ENCODE peak calls at places on chromosomes 5 and 9, in ten cellular contexts. A, Y, Z, D, B, M, U, N, J and G are unnamed samples.

GRCh38 chr9:96382175-96382574 is 1.3 kb downstream of the SLC35D2 start:
- DNase-seq in J (no peak), D (no peak), Z (no peak), M (no peak), Y (no peak), B (no peak), U (peak), A (no peak), N (no peak), G (no peak)

GRCh38 chr5:148403344-148403743 is 19.6 kb downstream of the FBXO38 start:
- DNase-seq in B (no peak), M (no peak), J (no peak), U (no peak), Y (no peak), A (no peak), N (no peak), D (no peak), Z (no peak), G (no peak)

GRCh38 chr5:103458497-103459040 is 104.0 kb downstream of the NUDT12 start:
- DNase-seq in M (no peak), Y (no peak), J (no peak), A (no peak), D (no peak), U (peak), Z (no peak), B (no peak), N (no peak), G (no peak)

GRCh38 chr5:122142480-122142879 is 13.1 kb downstream of the ZNF474 start:
- DNase-seq in A (no peak), M (no peak), J (no peak), N (peak), B (no peak), Y (no peak), U (peak), Z (no peak), D (no peak), G (no peak)

GRCh38 chr9:93064392-93065124 is 6.1 kb downstream of the SUSD3 start:
- DNase-seq in M (peak), B (peak), D (no peak), U (peak), A (peak), Y (no peak), J (peak), N (no peak), Z (no peak), G (peak)

GRCh38 chr9:33430942-33431341 is 16.5 kb downstream of the AQP3 start:
- DNase-seq in J (no peak), Y (no peak), B (no peak), D (no peak), A (no peak), M (no peak), Z (no peak), N (peak), U (peak), G (no peak)

GRCh38 chr9:5871785-5872184 is 18.9 kb upstream of the MLANA start:
- DNase-seq in Z (no peak), A (no peak), B (no peak), U (no peak), Y (no peak), N (no peak), D (no peak), J (no peak), M (no peak), G (no peak)

GRCh38 chr9:23825143-23825531 is 903 bp downstream of the ELAVL2 start:
- DNase-seq in A (no peak), U (no peak), J (no peak), D (no peak), Z (no peak), B (no peak), M (no peak), Y (peak), N (no peak), G (no peak)

GRCh38 chr5:177479774-177480173 is 6.3 kb upstream of the DBN1 start:
- DNase-seq in D (no peak), N (no peak), J (no peak), U (peak), Z (no peak), A (no peak), Y (no peak), M (no peak), B (no peak), G (no peak)

GRCh38 chr5:144308211-144308610 is 137.5 kb downstream of the KCTD16 start:
- DNase-seq in N (no peak), Y (no peak), B (peak), D (no peak), J (no peak), M (no peak), A (no peak), Z (no peak), U (no peak), G (no peak)

GRCh38 chr9:86281577-86282076 is 711 bp downstream of the ISCA1 start:
- DNase-seq in M (no peak), N (no peak), J (no peak), A (peak), Z (no peak), Y (peak), B (no peak), D (no peak), U (peak), G (no peak)

GRCh38 chr9:98652302-98652701 is 56.4 kb downstream of the GABBR2 start:
- DNase-seq in M (no peak), Z (no peak), U (no peak), J (no peak), D (no peak), N (no peak), A (no peak), B (no peak), Y (no peak), G (peak)

GRCh38 chr9:107223381-107223780 is 59.7 kb upstream of the RAD23B start:
- DNase-seq in U (no peak), Z (no peak), Y (no peak), A (no peak), B (no peak), N (no peak), J (no peak), M (no peak), D (no peak), G (no peak)

GRCh38 chr5:77210091-77211012 is at the start of gene PDE8B:
- DNase-seq in A (no peak), N (no peak), D (no peak), Y (peak), B (peak), M (no peak), J (no peak), U (no peak), Z (no peak), G (no peak)

GRCh38 chr9:97873877-97874276 is 20.9 kb downstream of the FOXE1 start:
- DNase-seq in Y (no peak), A (no peak), B (no peak), N (peak), U (peak), M (no peak), J (no peak), D (no peak), Z (no peak), G (no peak)

GRCh38 chr9:79976501-79977444 is 405.0 kb downstream of the TLE4 start:
- DNase-seq in A (no peak), B (no peak), D (no peak), J (no peak), U (no peak), N (no peak), Y (no peak), M (no peak), Z (no peak), G (no peak)

GRCh38 chr9:95092321-95093072 is 225.0 kb downstream of the FANCC start:
- DNase-seq in B (no peak), D (no peak), N (no peak), M (no peak), Y (no peak), Z (no peak), J (no peak), U (peak), A (no peak), G (peak)

GRCh38 chr9:26301046-26301445 is 591.6 kb downstream of the CAAP1 start:
- DNase-seq in U (no peak), Y (no peak), B (no peak), D (no peak), J (no peak), N (no peak), Z (no peak), M (no peak), A (no peak), G (no peak)

GRCh38 chr9:136693490-136694162 is 6.4 kb upstream of the AGPAT2 start:
- DNase-seq in D (no peak), B (peak), N (peak), J (no peak), Z (no peak), A (no peak), M (peak), U (peak), Y (no peak), G (no peak)

GRCh38 chr9:81529556-81530193 is 159.7 kb downstream of the TLE1 start:
- DNase-seq in B (peak), U (peak), Z (no peak), Y (no peak), A (no peak), N (peak), M (peak), J (no peak), D (no peak), G (peak)

GRCh38 chr5:97534166-97534565 is 351.1 kb upstream of the RIOK2 start:
- DNase-seq in N (peak), A (no peak), J (no peak), M (peak), U (peak), D (no peak), Y (peak), Z (peak), B (peak), G (no peak)

GRCh38 chr5:85268194-85268593 is 883.5 kb upstream of the EDIL3 start:
- DNase-seq in B (no peak), Z (no peak), A (no peak), D (no peak), M (no peak), J (no peak), N (no peak), Y (no peak), U (no peak), G (no peak)

GRCh38 chr5:94983861-94984535 is 300.9 kb downstream of the MCTP1 start:
- DNase-seq in D (no peak), J (no peak), M (no peak), N (no peak), U (peak), Y (no peak), B (no peak), A (no peak), Z (no peak), G (no peak)

GRCh38 chr9:32738501-32739172 is 44.7 kb upstream of the TMEM215 start:
- DNase-seq in J (no peak), D (no peak), Y (no peak), B (no peak), A (no peak), M (no peak), N (peak), U (peak), Z (no peak), G (no peak)

GRCh38 chr5:82257729-82258128 is 20.4 kb downstream of the RPS23 start:
- DNase-seq in B (no peak), D (no peak), A (no peak), J (no peak), N (no peak), Z (no peak), Y (no peak), U (no peak), M (no peak), G (no peak)

GRCh38 chr9:100474082-100474949 is 1.4 kb downstream of the TMEFF1 start:
- DNase-seq in Y (no peak), Z (no peak), U (no peak), B (no peak), J (no peak), A (no peak), N (no peak), D (no peak), M (no peak), G (no peak)

GRCh38 chr5:1235379-1235778 is 10.2 kb downstream of the SLC6A18 start:
- DNase-seq in Z (no peak), D (no peak), J (no peak), U (no peak), A (no peak), B (no peak), N (peak), M (no peak), Y (no peak), G (no peak)

GRCh38 chr9:101904845-101905244 is 166.4 kb upstream of the GRIN3A start:
- DNase-seq in A (no peak), U (no peak), B (no peak), M (no peak), D (no peak), J (no peak), Y (no peak), N (no peak), Z (no peak), G (no peak)

GRCh38 chr5:130868186-130868821 is 296.8 kb downstream of the HINT1 start:
- DNase-seq in D (no peak), A (no peak), Y (no peak), N (no peak), M (no peak), U (peak), Z (no peak), J (no peak), B (no peak), G (no peak)

GRCh38 chr9:114743446-114743845 is 61.5 kb upstream of the TEX48 start:
- DNase-seq in D (no peak), A (no peak), Z (no peak), M (no peak), N (no peak), U (no peak), J (no peak), B (no peak), Y (no peak), G (no peak)

GRCh38 chr9:125966959-125967711 is 220.0 kb downstream of the PBX3 start:
- DNase-seq in Z (no peak), U (peak), D (no peak), A (no peak), N (no peak), Y (no peak), B (no peak), M (no peak), J (no peak), G (no peak)

GRCh38 chr5:175855041-175855720 is 16.2 kb upstream of the CPLX2 start:
- DNase-seq in Z (no peak), J (no peak), M (no peak), A (no peak), D (no peak), B (no peak), Y (no peak), U (no peak), N (no peak), G (no peak)
- H3K27ac ChIP-seq in Z (no peak), J (no peak), M (no peak), A (no peak), D (no peak), B (no peak), Y (no peak), U (no peak), N (peak), G (no peak)

DNA sequence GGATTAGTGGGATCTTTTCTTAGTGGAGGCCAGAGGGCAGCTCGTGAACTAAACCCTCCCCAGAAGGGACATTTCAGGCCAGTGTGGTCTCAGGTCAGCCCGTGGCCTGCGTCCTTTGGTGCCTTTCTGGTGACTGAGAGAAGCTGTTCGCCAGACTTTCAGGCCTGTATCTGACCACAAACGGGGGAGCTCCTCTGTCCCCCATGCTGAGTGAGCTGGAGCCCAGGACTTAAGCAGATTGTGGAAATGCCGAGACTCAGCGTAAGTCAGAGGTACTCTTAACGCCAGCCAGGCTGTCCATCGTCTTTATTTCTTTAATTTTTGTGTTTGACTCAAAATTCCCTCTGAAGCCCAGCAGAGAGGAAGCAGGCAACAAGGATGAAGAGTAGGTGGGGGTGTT is 54.8 kb upstream of the NCS1 start:
- DNase-seq in Z (no peak), J (no peak), N (no peak), D (no peak), Y (no peak), A (no peak), M (no peak), B (no peak), U (no peak), G (no peak)
- TF ChIP-seq CTCF in Z (no peak), J (no peak), N (no peak), D (no peak), Y (no peak), A (no peak), M (no peak), B (no peak), U (no peak), G (no peak)

DNA sequence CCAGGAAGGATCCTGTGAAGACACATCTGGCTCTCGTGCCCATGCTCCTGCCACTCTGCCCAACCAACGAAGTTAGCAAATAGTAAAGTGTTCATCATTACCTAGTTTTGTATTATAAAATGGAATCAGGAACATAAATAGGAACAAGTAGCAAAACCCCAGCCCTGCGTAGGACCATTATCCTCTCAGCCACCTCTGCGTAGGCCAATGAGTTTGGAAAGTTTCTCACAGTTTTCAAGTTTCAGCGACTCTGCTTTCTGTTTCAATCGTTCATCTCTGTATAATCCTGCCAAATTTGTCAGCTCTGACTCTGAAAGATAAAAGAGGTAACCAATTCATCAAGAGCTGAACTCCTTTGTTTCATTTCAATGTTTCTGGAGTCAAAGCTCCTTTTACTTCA is 10.1 kb upstream of the SPATA24 start:
- DNase-seq in U (no peak), M (no peak), B (no peak), Z (no peak), A (no peak), Y (no peak), D (no peak), N (no peak), J (no peak), G (peak)
- H3K27ac ChIP-seq in U (no peak), M (peak), B (no peak), Z (peak), A (no peak), Y (no peak), D (peak), N (no peak), J (peak), G (peak)

DNA sequence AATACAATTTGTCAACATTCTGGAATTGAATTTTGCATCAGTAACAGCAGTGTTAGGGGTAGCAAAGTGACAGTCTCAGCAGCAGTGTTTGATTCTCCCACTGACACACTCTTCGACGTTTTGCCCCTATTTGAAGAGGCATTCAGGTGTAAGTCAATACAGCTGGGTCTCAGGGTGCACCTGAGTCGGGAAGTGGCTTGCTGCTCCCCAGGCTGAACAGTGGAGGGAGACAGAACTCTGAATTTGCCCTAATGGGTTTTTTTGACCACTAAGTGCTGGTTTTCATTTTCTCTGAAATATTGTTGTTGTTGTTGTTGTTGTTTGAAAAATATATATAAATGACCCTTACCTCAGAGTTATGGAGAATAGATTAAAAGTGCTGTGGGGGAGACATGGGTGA is 223.2 kb downstream of the TLR4 start:
- DNase-seq in M (no peak), U (no peak), A (no peak), B (no peak), Y (peak), Z (no peak), N (no peak), J (no peak), D (no peak), G (no peak)
- TF ChIP-seq CTCF in M (no peak), U (no peak), A (no peak), B (no peak), Y (peak), Z (no peak), N (no peak), J (no peak), D (no peak), G (no peak)

GRCh38 chr5:150318613-150319483 is 16.1 kb upstream of the ARSI start:
- DNase-seq in Y (no peak), D (no peak), U (no peak), A (no peak), B (no peak), Z (no peak), M (no peak), N (no peak), J (no peak), G (no peak)
- H3K27ac ChIP-seq in Y (no peak), D (no peak), U (peak), A (no peak), B (no peak), Z (no peak), M (no peak), N (peak), J (no peak), G (no peak)

DNA sequence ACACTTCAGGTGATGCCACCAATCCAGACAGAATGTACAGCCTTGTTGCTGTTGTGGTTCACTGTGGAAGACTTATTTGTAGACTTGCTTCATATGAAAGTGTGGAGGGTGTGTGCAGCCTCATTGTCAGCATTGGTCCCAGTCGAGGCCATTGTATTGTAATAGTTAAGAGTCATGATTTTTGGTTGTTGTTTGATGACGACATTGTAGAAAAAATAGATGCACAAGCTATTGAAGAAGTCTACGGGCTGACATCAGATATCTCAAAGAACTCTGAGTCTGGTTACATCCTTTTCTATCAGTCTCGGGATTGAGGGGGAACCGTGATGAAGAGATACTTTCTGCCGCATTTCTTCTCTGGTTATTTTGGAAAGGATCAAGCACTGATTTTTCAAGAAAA is 56.4 kb upstream of the TLX3 start:
- DNase-seq in M (no peak), D (no peak), Z (no peak), Y (no peak), N (no peak), J (no peak), A (no peak), U (no peak), B (no peak), G (no peak)
- TF ChIP-seq CTCF in M (no peak), D (no peak), Z (no peak), Y (no peak), N (no peak), J (no peak), A (no peak), U (no peak), B (no peak), G (no peak)

GRCh38 chr5:89187268-89187667 is 304.3 kb upstream of the MEF2C start:
- DNase-seq in N (no peak), U (no peak), M (no peak), J (no peak), Z (no peak), B (no peak), D (no peak), Y (no peak), A (no peak), G (no peak)
- H3K27ac ChIP-seq in N (no peak), U (no peak), M (no peak), J (no peak), Z (no peak), B (no peak), D (no peak), Y (no peak), A (no peak), G (no peak)

GRCh38 chr9:91341258-91341746 is 20.4 kb downstream of the AUH start:
- DNase-seq in M (no peak), U (peak), D (no peak), B (peak), Y (no peak), Z (no peak), N (no peak), A (no peak), J (no peak), G (no peak)

GRCh38 chr9:91338681-91339080 is 23.0 kb downstream of the AUH start:
- DNase-seq in N (no peak), A (no peak), U (no peak), M (no peak), Z (no peak), Y (no peak), J (no peak), D (no peak), B (no peak), G (no peak)

GRCh38 chr9:91340395-91340794 is 21.3 kb downstream of the AUH start:
- DNase-seq in J (no peak), Z (no peak), D (no peak), N (no peak), Y (no peak), U (no peak), M (no peak), B (no peak), A (no peak), G (no peak)

GRCh38 chr9:91342575-91342974 is 19.1 kb downstream of the AUH start:
- DNase-seq in Y (no peak), Z (no peak), D (no peak), N (no peak), J (no peak), U (no peak), M (no peak), A (no peak), B (no peak), G (no peak)

GRCh38 chr9:91341749-91342148 is 20.0 kb downstream of the AUH start:
- DNase-seq in M (no peak), B (no peak), N (no peak), Y (no peak), U (no peak), J (no peak), Z (no peak), D (no peak), A (no peak), G (no peak)
- TF ChIP-seq CTCF in M (no peak), B (no peak), N (no peak), Y (no peak), U (no peak), J (no peak), Z (no peak), D (no peak), A (no peak), G (no peak)

GRCh38 chr9:133485531-133486260 is 6.8 kb upstream of the SLC2A6 start:
- DNase-seq in J (no peak), Y (no peak), N (peak), M (no peak), U (no peak), B (no peak), A (no peak), D (no peak), Z (no peak), G (no peak)
- H3K27ac ChIP-seq in J (no peak), Y (no peak), N (peak), M (no peak), U (no peak), B (no peak), A (no peak), D (no peak), Z (no peak), G (no peak)